ENCODE peak calls at places on chromosome 22, in four cellular contexts. Q is heart right ventricle, B is fibroblast of the aortic adventitia, Y is foreskin fibroblast. E is an unnamed sample.

GRCh38 chr22:48535868-48536690 is 1291.6 kb downstream of the BRD1 start:
- DNase-seq in Q (no peak), B (no peak), Y (no peak), E (no peak)

GRCh38 chr22:35397095-35397904 is 2.6 kb upstream of the MCM5 start:
- DNase-seq in Q (no peak), B (no peak), Y (no peak), E (peak)

GRCh38 chr22:22124374-22124773 is 120.2 kb upstream of the VPREB1 start:
- DNase-seq in Q (no peak), B (no peak), Y (no peak), E (no peak)

GRCh38 chr22:19674129-19674928 is 40.0 kb upstream of the SEPTIN5 start:
- DNase-seq in Q (no peak), B (peak), Y (no peak), E (no peak)

GRCh38 chr22:37817705-37818311 is 5.4 kb upstream of the GALR3 start:
- DNase-seq in Q (peak), B (peak), Y (peak), E (peak)

GRCh38 chr22:46864314-46865051 is 102.0 kb downstream of the TBC1D22A start:
- DNase-seq in Q (no peak), B (no peak), Y (no peak), E (no peak)

GRCh38 chr22:26172389-26172990 is 3.2 kb downstream of the SEZ6L start:
- DNase-seq in Q (no peak), B (peak), Y (peak), E (no peak)

GRCh38 chr22:29784451-29785361 is 17.5 kb downstream of the UQCR10 start:
- DNase-seq in Q (peak), B (peak), Y (no peak), E (no peak)

GRCh38 chr22:44337658-44338004 is 24.9 kb upstream of the SHISAL1 start:
- DNase-seq in Q (no peak), B (peak), Y (peak), E (no peak)

GRCh38 chr22:36249160-36249559 is 3.8 kb upstream of the APOL1 start:
- DNase-seq in Q (no peak), B (no peak), Y (no peak), E (no peak)

GRCh38 chr22:19942071-19942885 is 660 bp upstream of the TXNRD2 start:
- DNase-seq in Q (no peak), B (peak), Y (peak), E (peak)

GRCh38 chr22:30718938-30719337 is 24.3 kb downstream of the OSBP2 start:
- DNase-seq in Q (no peak), B (no peak), Y (no peak), E (no peak)

GRCh38 chr22:29266564-29267461 is 968 bp downstream of the RHBDD3 start:
- DNase-seq in Q (no peak), B (peak), Y (no peak), E (no peak)

GRCh38 chr22:30636226-30637077 is 871 bp downstream of the SLC35E4 start:
- DNase-seq in Q (peak), B (peak), Y (peak), E (no peak)

DNA sequence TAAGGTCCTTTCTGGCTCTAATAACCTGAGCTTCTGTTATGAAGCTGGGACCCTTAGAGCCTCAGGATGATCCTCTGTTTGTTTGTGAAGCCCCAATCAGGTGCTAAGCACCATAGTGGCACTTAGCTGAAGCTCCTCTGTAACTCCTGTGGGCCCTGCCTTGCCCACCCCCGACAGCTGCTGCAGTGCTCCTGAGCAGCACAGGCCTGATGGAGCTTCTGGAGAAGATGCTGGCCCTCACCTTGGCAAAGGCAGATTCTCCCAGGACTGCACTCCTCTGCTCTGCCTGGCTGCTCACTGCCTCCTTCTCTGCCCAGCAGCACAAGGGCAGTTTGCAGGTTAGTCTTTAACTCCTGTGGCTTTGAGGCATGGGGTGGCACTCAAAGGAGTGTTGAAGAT is 19.0 kb upstream of the CCDC134 start:
- DNase-seq in Q (no peak), B (no peak), Y (no peak), E (no peak)
- H3K4me3 ChIP-seq in Q (peak), B (no peak), Y (no peak), E (no peak)

GRCh38 chr22:24108073-24108472 is 73.2 kb upstream of the SUSD2 start:
- DNase-seq in Q (no peak), B (no peak), Y (no peak), E (no peak)

GRCh38 chr22:24105661-24106060 is 75.6 kb upstream of the SUSD2 start:
- DNase-seq in Q (no peak), B (no peak), Y (no peak), E (no peak)

GRCh38 chr22:24105018-24105360 is 76.3 kb upstream of the SUSD2 start:
- DNase-seq in Q (no peak), B (peak), Y (peak), E (no peak)

GRCh38 chr22:24107668-24108067 is 73.6 kb upstream of the SUSD2 start:
- DNase-seq in Q (peak), B (peak), Y (peak), E (peak)

GRCh38 chr22:24106385-24107381 is 74.6 kb upstream of the SUSD2 start:
- DNase-seq in Q (no peak), B (peak), Y (no peak), E (no peak)
- TF ChIP-seq CTCF in Q (peak), B (peak), Y (peak), E (peak)

DNA sequence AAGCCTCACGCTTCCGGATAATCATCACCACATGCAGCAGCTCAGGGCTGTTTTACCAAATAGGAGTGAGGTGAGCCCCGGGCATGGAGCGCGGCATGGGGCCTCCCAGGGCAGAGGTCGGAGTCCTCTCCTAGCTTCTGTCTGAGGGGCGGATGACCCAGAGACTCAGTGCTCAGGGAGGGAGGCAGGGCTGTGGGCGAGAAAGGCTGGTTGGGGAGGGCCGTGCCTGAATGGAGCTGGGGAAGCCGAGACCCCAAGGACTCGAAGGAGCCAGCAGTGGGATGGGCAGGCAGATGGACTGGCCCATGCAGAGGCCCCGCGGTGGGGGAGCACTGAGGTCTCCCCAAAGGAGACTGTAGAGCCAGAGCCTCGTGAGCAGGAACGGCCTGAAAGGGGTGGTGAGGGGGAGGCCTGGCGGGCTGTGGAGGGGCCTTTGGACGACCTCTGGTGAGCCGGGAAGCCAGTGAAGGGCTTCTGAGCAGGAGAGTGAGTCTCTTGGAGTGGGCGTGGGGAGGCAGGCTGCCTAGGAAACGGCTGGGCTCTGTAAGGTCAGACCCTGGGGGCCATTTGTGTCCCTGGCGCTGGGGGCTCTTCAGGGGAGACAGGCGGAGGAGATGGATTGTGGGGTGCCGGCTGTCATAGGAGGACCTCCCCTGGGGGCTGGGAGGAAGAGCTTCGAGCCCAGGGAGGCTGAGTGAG is 24.6 kb upstream of the PANX2 start:
- DNase-seq in Q (no peak), B (no peak), Y (no peak), E (no peak)
- H3K4me3 ChIP-seq in Q (no peak), B (no peak), Y (no peak), E (no peak)

GRCh38 chr22:50699754-50700386 is 27.2 kb downstream of the SHANK3 start:
- DNase-seq in Q (no peak), B (no peak), Y (no peak), E (no peak)
- TF ChIP-seq CTCF in Q (no peak), B (no peak), Y (no peak), E (peak)

GRCh38 chr22:39239561-39240423 is 5.0 kb downstream of the PDGFB start:
- DNase-seq in Q (no peak), B (no peak), Y (no peak), E (no peak)

GRCh38 chr22:39241632-39242388 is 3.0 kb downstream of the PDGFB start:
- DNase-seq in Q (no peak), B (no peak), Y (no peak), E (no peak)

GRCh38 chr22:39242809-39243442 is 1.9 kb downstream of the PDGFB start:
- DNase-seq in Q (no peak), B (no peak), Y (no peak), E (no peak)

GRCh38 chr22:39242389-39242808 is 2.4 kb downstream of the PDGFB start:
- DNase-seq in Q (peak), B (no peak), Y (no peak), E (no peak)

GRCh38 chr22:39240841-39241631 is 3.7 kb downstream of the PDGFB start:
- DNase-seq in Q (peak), B (no peak), Y (no peak), E (no peak)
- H3K4me3 ChIP-seq in Q (peak), B (no peak), Y (no peak), E (no peak)

E was measured in astrocyte of the cerebellum.